ENCODE peak calls at places on chromosomes 11 and 22, in seven cellular contexts. A is mammary epithelial cell, F is A549, P is ovary, C is MM.1S, L is fibroblast of lung, E is coronary artery. D is an unnamed sample.

GRCh38 chr22:17258015-17258827 is 39.0 kb upstream of the ADA2 start:
- DNase-seq in C (peak), P (no peak), A (peak), E (no peak), F (no peak), L (peak), D (no peak)

GRCh38 chr11:107787733-107788132 is 70.9 kb downstream of the SLC35F2 start:
- DNase-seq in P (no peak), L (no peak), A (no peak), C (no peak), F (no peak), E (no peak), D (no peak)

GRCh38 chr11:1992111-1992510 is 5.5 kb downstream of the H19 start:
- DNase-seq in L (no peak), F (no peak), C (no peak), A (no peak), P (peak), E (no peak), D (no peak)

GRCh38 chr22:17707526-17707925 is 66.7 kb downstream of the BID start:
- DNase-seq in L (peak), P (no peak), E (no peak), F (no peak), A (no peak), C (no peak), D (no peak)

GRCh38 chr11:122131126-122131525 is 15.1 kb upstream of the BLID start:
- DNase-seq in P (no peak), F (no peak), E (no peak), L (no peak), C (no peak), A (no peak), D (no peak)

GRCh38 chr11:69950120-69950519 is 128.0 kb upstream of the ANO1 start:
- DNase-seq in C (no peak), E (no peak), F (peak), A (peak), L (peak), P (no peak), D (no peak)

GRCh38 chr22:45101828-45102227 is 61.9 kb upstream of the NUP50 start:
- DNase-seq in F (peak), A (peak), E (no peak), C (peak), P (peak), L (peak), D (no peak)

GRCh38 chr11:92329137-92329536 is 104.5 kb downstream of the FAT3 start:
- DNase-seq in C (no peak), F (no peak), A (no peak), L (no peak), P (no peak), E (no peak), D (no peak)

GRCh38 chr22:44271010-44271500 is 41.7 kb downstream of the SHISAL1 start:
- DNase-seq in E (no peak), F (no peak), L (no peak), A (no peak), P (no peak), C (no peak), D (no peak)

GRCh38 chr22:20957118-20957690 is 9.9 kb upstream of the AIFM3 start:
- DNase-seq in A (no peak), C (no peak), E (no peak), F (peak), L (no peak), P (peak), D (no peak)

GRCh38 chr11:114343020-114343419 is 46.8 kb downstream of the NNMT start:
- DNase-seq in C (no peak), P (no peak), A (no peak), F (no peak), E (no peak), L (no peak), D (no peak)

GRCh38 chr11:707817-708420 is 1.9 kb downstream of the EPS8L2 start:
- DNase-seq in P (peak), E (no peak), L (no peak), F (no peak), A (peak), C (no peak), D (no peak)

GRCh38 chr11:124380585-124380984 is 3.7 kb downstream of the OR8B2 start:
- DNase-seq in F (no peak), C (no peak), A (no peak), L (no peak), E (no peak), P (no peak), D (no peak)

GRCh38 chr22:39130892-39131855 is 21.3 kb downstream of the CBX7 start:
- DNase-seq in L (no peak), E (peak), C (no peak), F (no peak), P (no peak), A (no peak), D (no peak)

GRCh38 chr11:18105086-18105801 is 638 bp downstream of the SAAL1 start:
- DNase-seq in L (no peak), A (peak), P (no peak), F (no peak), C (no peak), E (no peak), D (no peak)

GRCh38 chr11:34839969-34840368 is 76.2 kb downstream of the APIP start:
- DNase-seq in A (no peak), L (no peak), P (no peak), E (no peak), F (no peak), C (no peak), D (no peak)

GRCh38 chr11:65422633-65423515 is at the start of gene NEAT1:
- DNase-seq in P (peak), L (peak), C (peak), F (no peak), A (peak), E (peak), D (peak)

GRCh38 chr11:1401656-1402221 is 12.0 kb downstream of the BRSK2 start:
- DNase-seq in A (peak), C (peak), F (no peak), L (peak), P (peak), E (no peak), D (no peak)

GRCh38 chr22:19819911-19820879 is 34.5 kb downstream of the GNB1L start:
- DNase-seq in L (no peak), C (no peak), E (no peak), A (no peak), P (no peak), F (no peak), D (no peak)

GRCh38 chr11:67436459-67437081 is 912 bp downstream of the PTPRCAP start:
- DNase-seq in F (no peak), A (no peak), C (no peak), L (peak), P (no peak), E (no peak), D (no peak)

GRCh38 chr11:16352707-16353106 is 3.6 kb downstream of the SOX6 start:
- DNase-seq in F (no peak), A (no peak), P (no peak), E (no peak), L (no peak), C (no peak), D (no peak)

GRCh38 chr11:43619863-43620505 is 60.6 kb upstream of the HSD17B12 start:
- DNase-seq in A (no peak), E (no peak), F (no peak), L (no peak), P (no peak), C (peak), D (no peak)

GRCh38 chr11:58576792-58577440 is 1.3 kb upstream of the LPXN start:
- DNase-seq in P (peak), E (no peak), C (peak), F (no peak), L (peak), A (peak), D (no peak)

GRCh38 chr22:41576877-41577276 is 12.8 kb downstream of the PMM1 start:
- DNase-seq in P (peak), F (peak), E (no peak), A (peak), L (peak), C (no peak), D (no peak)

GRCh38 chr11:45662096-45662664 is 3.2 kb downstream of the CHST1 start:
- DNase-seq in E (no peak), L (no peak), C (no peak), F (no peak), P (peak), A (no peak), D (no peak)

GRCh38 chr11:67496113-67496512 is 9.1 kb downstream of the PITPNM1 start:
- DNase-seq in L (no peak), F (no peak), C (no peak), A (no peak), P (no peak), E (no peak), D (no peak)

GRCh38 chr11:46649180-46649738 is 31.9 kb downstream of the ATG13 start:
- DNase-seq in F (no peak), C (no peak), A (peak), P (peak), L (peak), E (no peak), D (no peak)

GRCh38 chr11:15565846-15566245 is 451.1 kb downstream of the INSC start:
- DNase-seq in L (no peak), C (no peak), E (no peak), A (no peak), P (no peak), F (no peak), D (no peak)

GRCh38 chr11:97756571-97757335 is 1264.0 kb upstream of the CNTN5 start:
- DNase-seq in E (no peak), P (no peak), L (no peak), C (no peak), A (no peak), F (no peak), D (no peak)

GRCh38 chr22:38218661-38219331 is 17.0 kb downstream of the MAFF start:
- DNase-seq in L (peak), P (peak), A (peak), C (peak), F (peak), E (peak), D (peak)

GRCh38 chr22:37462983-37463382 is 23.2 kb downstream of the MFNG start:
- DNase-seq in F (no peak), C (no peak), A (peak), L (peak), P (peak), E (no peak), D (no peak)

GRCh38 chr11:12914401-12914912 is 94.7 kb upstream of the RASSF10 start:
- DNase-seq in A (peak), C (no peak), L (peak), P (peak), E (no peak), F (peak), D (no peak)

GRCh38 chr11:43833657-43834073 is 47.0 kb upstream of the ALKBH3 start:
- DNase-seq in L (peak), A (peak), E (no peak), C (no peak), P (no peak), F (no peak), D (no peak)

GRCh38 chr22:44862981-44863860 is 110.8 kb downstream of the ARHGAP8 start:
- DNase-seq in F (no peak), P (no peak), E (no peak), L (no peak), A (no peak), C (no peak), D (no peak)

GRCh38 chr11:128302425-128303186 is 284.8 kb downstream of the ETS1 start:
- DNase-seq in E (no peak), L (no peak), C (peak), F (no peak), P (no peak), A (peak), D (no peak)

GRCh38 chr11:82756765-82757650 is 23.3 kb upstream of the FAM181B start:
- DNase-seq in L (no peak), A (no peak), C (peak), F (no peak), E (no peak), P (no peak), D (no peak)

DNA sequence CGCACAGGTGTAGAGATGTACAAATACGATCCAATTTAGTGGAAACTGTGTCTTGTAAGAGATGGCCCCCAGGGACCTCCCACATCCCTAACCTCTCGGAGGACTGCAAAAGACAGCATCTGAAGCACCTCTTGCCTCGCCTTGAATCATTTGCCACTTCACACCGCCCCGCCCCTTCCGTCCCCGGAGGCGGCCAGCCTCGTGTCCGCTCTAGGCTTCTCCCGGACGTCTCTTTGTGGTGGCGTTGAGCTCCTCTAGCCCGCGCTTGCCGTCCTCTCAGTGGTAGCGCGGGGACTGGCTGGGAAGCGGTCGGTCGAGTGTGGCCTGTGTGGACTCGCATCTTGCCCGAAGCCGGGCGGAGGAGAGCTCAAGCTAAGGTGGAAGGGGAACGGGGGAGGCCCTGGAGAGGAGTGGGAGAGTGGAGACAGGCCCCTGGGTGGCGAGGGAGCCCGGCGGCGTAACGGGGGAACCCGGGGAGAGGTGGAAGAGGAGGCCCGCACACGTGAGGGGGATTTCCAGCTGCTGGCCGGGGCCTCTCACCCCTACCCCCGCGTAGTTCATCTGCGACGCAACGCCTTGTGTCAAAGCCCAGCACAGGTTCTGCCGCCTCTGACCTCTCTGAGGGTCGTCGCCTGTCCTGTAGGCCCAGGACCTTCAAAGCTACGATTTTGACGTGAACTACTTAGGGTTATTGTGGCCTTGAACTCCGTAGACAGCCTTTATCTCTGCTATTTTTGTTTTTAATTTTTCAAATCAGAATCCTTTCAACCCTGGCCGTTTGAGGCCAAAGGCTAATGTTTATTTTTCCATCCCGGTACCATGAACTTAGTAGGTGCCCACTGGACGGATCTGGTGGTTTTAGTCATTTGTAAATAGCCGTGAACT is at the start of gene ARL14EP:
- DNase-seq in P (peak), C (peak), E (peak), L (peak), A (peak), F (peak), D (peak)
- H3K4me3 ChIP-seq in P (peak), C (peak), E (peak), L (peak), A (peak), F (peak), D (peak)

GRCh38 chr11:8234910-8235309 is 28.8 kb downstream of the LMO1 start:
- DNase-seq in F (no peak), E (no peak), C (peak), A (no peak), L (no peak), P (no peak), D (no peak)
- H3K27ac ChIP-seq in F (peak), E (no peak), C (no peak), A (no peak), L (no peak), P (no peak), D (no peak)

DNA sequence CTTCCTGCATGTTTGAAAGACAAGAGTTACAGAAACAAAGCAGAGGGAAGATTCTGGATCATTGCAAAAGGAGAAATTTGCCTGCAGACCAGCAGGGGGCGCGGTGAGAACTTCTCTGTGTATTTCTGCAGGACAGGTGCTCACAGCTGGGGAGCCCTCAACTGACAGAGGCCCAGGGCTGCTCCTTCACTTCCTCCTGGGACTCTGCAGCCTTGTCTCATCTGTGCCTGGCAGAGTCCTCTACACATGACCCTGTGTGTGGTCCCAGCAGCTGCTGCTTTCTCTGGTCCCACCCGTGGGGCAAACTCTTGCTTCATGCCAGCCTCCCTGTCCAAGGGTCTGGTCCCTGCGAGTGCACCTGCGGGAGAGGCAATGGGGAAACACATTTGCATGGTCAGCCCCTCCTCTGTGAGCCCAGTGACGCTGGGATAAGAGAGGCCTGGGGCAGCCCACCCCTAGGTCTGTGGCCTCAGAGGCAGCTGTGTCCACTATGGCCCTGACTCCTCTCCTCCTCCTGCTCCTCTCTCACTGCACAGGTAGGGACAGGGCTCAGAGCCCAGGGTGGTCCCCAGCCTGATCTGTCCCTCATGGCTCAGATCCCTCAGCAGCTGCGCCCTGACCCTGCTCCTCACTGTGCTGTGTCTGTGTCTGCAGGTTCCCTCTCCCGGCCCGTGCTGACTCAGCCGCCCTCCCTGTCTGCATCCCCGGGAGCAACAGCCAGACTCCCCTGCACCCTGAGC is 43.2 kb upstream of the VPREB1 start:
- DNase-seq in P (peak), C (peak), A (no peak), F (peak), L (peak), E (no peak), D (no peak)
- H3K4me3 ChIP-seq in P (no peak), C (peak), A (no peak), F (no peak), L (no peak), E (no peak), D (no peak)

DNA sequence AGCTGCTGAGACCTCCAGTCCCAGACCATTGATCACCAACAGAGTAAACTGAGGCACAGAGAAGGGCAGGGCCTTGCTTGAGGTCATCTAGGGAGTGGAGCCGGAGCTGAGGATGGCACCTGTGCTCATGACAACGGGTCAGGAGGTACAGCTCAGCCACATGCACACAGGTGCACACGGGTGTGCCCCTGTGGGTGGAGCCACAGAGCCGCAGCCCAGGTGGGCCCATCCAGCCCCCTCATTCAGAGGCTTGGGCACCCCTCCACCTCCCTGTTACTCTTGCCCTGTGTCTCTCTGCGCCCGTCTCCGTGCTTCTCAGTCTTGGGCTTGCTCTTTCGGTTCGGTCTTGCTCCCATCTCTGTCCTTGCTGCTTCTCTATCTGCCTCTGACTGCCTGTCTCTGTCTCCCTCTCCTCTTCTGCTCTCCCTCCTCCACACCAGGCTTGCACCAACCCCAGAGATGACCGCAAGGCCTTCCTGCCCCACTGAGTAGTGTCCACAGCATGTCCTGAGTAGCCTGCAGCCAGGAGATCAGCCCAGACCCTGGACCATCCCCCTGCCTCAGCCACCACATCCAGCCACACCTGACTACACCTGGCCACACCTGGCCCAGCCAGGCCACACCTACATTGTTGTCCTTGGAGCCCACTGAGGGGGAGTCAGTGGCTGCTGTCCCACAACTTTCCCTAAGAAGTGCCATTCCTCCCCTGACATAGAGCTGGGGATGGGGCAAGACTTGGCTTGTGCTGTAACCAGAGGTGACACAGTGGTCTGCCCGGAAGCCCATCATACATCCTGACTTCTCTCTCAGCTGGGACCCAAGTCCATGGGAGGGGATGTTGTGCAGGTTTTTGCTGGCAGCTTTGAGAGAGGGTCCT is 39.3 kb upstream of the CRYBB3 start:
- DNase-seq in C (no peak), F (no peak), E (no peak), L (no peak), A (no peak), P (no peak), D (no peak)
- H3K27ac ChIP-seq in C (no peak), F (no peak), E (no peak), L (no peak), A (no peak), P (no peak), D (no peak)

GRCh38 chr22:31843526-31843925 is 89.7 kb downstream of the DEPDC5 start:
- DNase-seq in C (no peak), L (no peak), F (no peak), A (no peak), P (no peak), E (no peak), D (no peak)

GRCh38 chr22:31838917-31839316 is 85.1 kb downstream of the DEPDC5 start:
- DNase-seq in E (no peak), F (no peak), P (no peak), L (no peak), A (peak), C (no peak), D (no peak)

GRCh38 chr22:31840581-31840980 is 86.8 kb downstream of the DEPDC5 start:
- DNase-seq in A (no peak), F (no peak), E (no peak), C (no peak), P (no peak), L (no peak), D (no peak)

GRCh38 chr22:31839986-31840385 is 86.2 kb downstream of the DEPDC5 start:
- DNase-seq in P (no peak), C (no peak), F (no peak), L (no peak), E (no peak), A (no peak), D (no peak)

GRCh38 chr22:31841029-31841827 is 87.4 kb downstream of the DEPDC5 start:
- DNase-seq in C (no peak), F (no peak), A (no peak), P (no peak), L (no peak), E (no peak), D (no peak)
- H3K4me3 ChIP-seq in C (no peak), F (no peak), A (no peak), P (no peak), L (no peak), E (no peak), D (no peak)

DNA sequence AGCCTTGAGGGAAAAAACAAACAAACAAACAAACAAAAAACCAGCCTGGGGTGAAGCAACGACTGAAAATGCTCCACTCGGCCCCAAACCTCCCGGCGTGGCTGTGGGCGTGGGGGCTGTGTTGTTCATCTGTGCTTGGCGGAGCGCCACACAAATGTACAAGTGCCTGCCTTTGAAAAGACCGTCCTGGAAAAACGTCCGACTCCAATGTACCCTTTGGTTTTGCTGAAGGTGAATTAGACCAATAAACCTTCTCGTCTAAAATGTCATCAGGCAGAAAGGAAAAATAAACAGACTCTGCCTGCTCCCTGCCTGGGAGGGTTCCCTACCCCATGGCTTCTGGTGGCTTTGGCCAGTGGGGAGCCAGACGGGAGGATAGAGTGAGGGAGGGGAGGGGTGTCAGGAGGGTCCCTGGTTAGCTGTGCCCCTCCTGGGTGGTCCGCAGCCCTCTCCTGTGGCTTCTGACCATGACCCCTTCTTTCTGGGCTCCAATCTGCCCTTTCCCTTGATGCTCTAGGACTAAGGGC is 93.9 kb downstream of the TRMU start:
- DNase-seq in E (no peak), L (no peak), P (no peak), F (no peak), A (no peak), C (no peak), D (no peak)
- H3K27ac ChIP-seq in E (no peak), L (no peak), P (no peak), F (no peak), A (no peak), C (no peak), D (no peak)

GRCh38 chr11:3042496-3043314 is 14.5 kb downstream of the CARS1 start:
- DNase-seq in C (no peak), E (no peak), A (no peak), F (no peak), P (no peak), L (no peak), D (no peak)
- H3K4me3 ChIP-seq in C (no peak), E (no peak), A (no peak), F (no peak), P (no peak), L (no peak), D (no peak)

D was measured in keratinocyte.